ENCODE peak calls at places on chromosomes 2 and 18, in five cellular contexts. One of them, this sample, is unnamed.

GRCh38 chr2:74777161-74777900 is 56.6 kb upstream of the HK2 start:
- DNase-seq in RWPE1: no peak
- DNase-seq in HL-60: peak
- DNase-seq in effector memory CD4-positive, alpha-beta T cell: no peak
- DNase-seq in NCI-H1417: no peak
- DNase-seq in this sample: no peak

GRCh38 chr2:234308814-234309195 is 188.1 kb downstream of the ARL4C start:
- DNase-seq in HL-60: peak
- DNase-seq in effector memory CD4-positive, alpha-beta T cell: peak
- DNase-seq in RWPE1: no peak
- DNase-seq in NCI-H1417: no peak
- DNase-seq in this sample: peak

GRCh38 chr2:86249843-86250402 is 50.7 kb downstream of the MRPL35 start:
- DNase-seq in NCI-H1417: no peak
- DNase-seq in RWPE1: no peak
- DNase-seq in effector memory CD4-positive, alpha-beta T cell: no peak
- DNase-seq in HL-60: no peak
- DNase-seq in this sample: no peak

GRCh38 chr2:235739704-235740415 is 246.0 kb downstream of the AGAP1 start:
- DNase-seq in NCI-H1417: no peak
- DNase-seq in RWPE1: no peak
- DNase-seq in effector memory CD4-positive, alpha-beta T cell: no peak
- DNase-seq in HL-60: no peak
- DNase-seq in this sample: no peak

GRCh38 chr2:164542584-164543021 is 78.7 kb downstream of the GRB14 start:
- DNase-seq in effector memory CD4-positive, alpha-beta T cell: no peak
- DNase-seq in RWPE1: no peak
- DNase-seq in HL-60: no peak
- DNase-seq in NCI-H1417: no peak
- DNase-seq in this sample: no peak

GRCh38 chr18:27202771-27203170 is 17.7 kb upstream of the CHST9 start:
- DNase-seq in RWPE1: no peak
- DNase-seq in HL-60: no peak
- DNase-seq in effector memory CD4-positive, alpha-beta T cell: no peak
- DNase-seq in NCI-H1417: no peak
- DNase-seq in this sample: no peak

GRCh38 chr18:48989304-48990284 is 38.8 kb upstream of the SMAD7 start:
- DNase-seq in HL-60: no peak
- DNase-seq in RWPE1: no peak
- DNase-seq in effector memory CD4-positive, alpha-beta T cell: no peak
- DNase-seq in NCI-H1417: no peak
- DNase-seq in this sample: no peak

GRCh38 chr18:64244571-64244970 is 95.7 kb upstream of the LINC00305 start:
- DNase-seq in effector memory CD4-positive, alpha-beta T cell: no peak
- DNase-seq in HL-60: peak
- DNase-seq in NCI-H1417: no peak
- DNase-seq in RWPE1: no peak
- DNase-seq in this sample: no peak

GRCh38 chr2:67108231-67108630 is 288.9 kb upstream of the ETAA1 start:
- DNase-seq in HL-60: no peak
- DNase-seq in RWPE1: no peak
- DNase-seq in effector memory CD4-positive, alpha-beta T cell: no peak
- DNase-seq in NCI-H1417: peak
- DNase-seq in this sample: no peak